ENCODE peak calls at places on chromosome 17, in five cellular contexts. D, M, E, I and Q are unnamed samples.
A peak's percentile ranks its signal among the peaks of the same experiment; 100 is the strongest.

GRCh38 chr17:30352247-30352814 is 18.5 kb upstream of the TMIGD1 start:
- DNase-seq in D (no peak), M (no peak), E (no peak), I (no peak), Q (no peak)

GRCh38 chr17:49438885-49439284 is 24.2 kb upstream of the PHB1 start:
- DNase-seq in D (no peak), M (no peak), E (no peak), I (no peak), Q (no peak)

GRCh38 chr17:41717408-41718286 is 5.5 kb downstream of the GAST start:
- DNase-seq in D (no peak), M (no peak), E (peak; percentile 85), I (no peak), Q (peak; percentile 57)

GRCh38 chr17:57868007-57868774 is 18.3 kb upstream of the MRPS23 start:
- DNase-seq in D (peak; percentile 82), M (no peak), E (peak; percentile 92), I (peak; percentile 93), Q (peak; percentile 93)

GRCh38 chr17:4514206-4514605 is 15.5 kb downstream of the SPNS2 start:
- DNase-seq in D (no peak), M (no peak), E (no peak), I (peak; percentile 71), Q (peak; percentile 62)

GRCh38 chr17:53490447-53490968 is 332.2 kb upstream of the KIF2B start:
- DNase-seq in D (no peak), M (no peak), E (no peak), I (no peak), Q (no peak)

GRCh38 chr17:79497949-79498348 is 112.9 kb downstream of the RBFOX3 start:
- DNase-seq in D (no peak), M (no peak), E (no peak), I (no peak), Q (no peak)

GRCh38 chr17:83173180-83173996 is 94.0 kb downstream of the METRNL start:
- DNase-seq in D (peak; percentile 12), M (no peak), E (no peak), I (no peak), Q (no peak)

GRCh38 chr17:78753316-78754250 is 28.5 kb downstream of the CYTH1 start:
- DNase-seq in D (no peak), M (no peak), E (no peak), I (no peak), Q (peak; percentile 28)

GRCh38 chr17:15999974-16000827 is 577 bp downstream of the TTC19 start:
- DNase-seq in D (peak; percentile 59), M (no peak), E (peak; percentile 29), I (peak; percentile 81), Q (peak; percentile 38)

GRCh38 chr17:31357831-31358400 is 33.6 kb upstream of the RAB11FIP4 start:
- DNase-seq in D (no peak), M (no peak), E (no peak), I (no peak), Q (peak; percentile 25)

GRCh38 chr17:61337247-61337812 is 62.3 kb upstream of the TBX2 start:
- DNase-seq in D (no peak), M (no peak), E (no peak), I (peak; percentile 29), Q (peak; percentile 67)

GRCh38 chr17:74276561-74277009 is 2.6 kb downstream of the DNAI2 start:
- DNase-seq in D (no peak), M (no peak), E (no peak), I (no peak), Q (no peak)

GRCh38 chr17:80855196-80855967 is 136.3 kb upstream of the CHMP6 start:
- DNase-seq in D (no peak), M (no peak), E (no peak), I (no peak), Q (no peak)

GRCh38 chr17:2253362-2253761 is 50.2 kb downstream of the SMG6 start:
- DNase-seq in D (no peak), M (no peak), E (no peak), I (no peak), Q (no peak)

GRCh38 chr17:79065105-79065670 is 9.4 kb upstream of the ENGASE start:
- DNase-seq in D (no peak), M (peak; percentile 44), E (no peak), I (peak; percentile 61), Q (peak; percentile 78)

GRCh38 chr17:14321980-14322776 is 21.3 kb downstream of the HS3ST3B1 start:
- DNase-seq in D (no peak), M (no peak), E (no peak), I (no peak), Q (no peak)

GRCh38 chr17:81097943-81098308 is 63.0 kb downstream of the BAIAP2 start:
- DNase-seq in D (no peak), M (no peak), E (peak; percentile 61), I (no peak), Q (peak; percentile 79)

GRCh38 chr17:74873874-74874614 is 1.2 kb upstream of the FDXR start:
- DNase-seq in D (no peak), M (no peak), E (no peak), I (no peak), Q (peak; percentile 30)

GRCh38 chr17:1673041-1673790 is 11.5 kb downstream of the PRPF8 start:
- DNase-seq in D (no peak), M (no peak), E (no peak), I (no peak), Q (no peak)

GRCh38 chr17:74921769-74922168 is 1.3 kb downstream of the USH1G start:
- DNase-seq in D (no peak), M (no peak), E (no peak), I (no peak), Q (no peak)

GRCh38 chr17:13437966-13438779 is 163.6 kb downstream of the HS3ST3A1 start:
- DNase-seq in D (no peak), M (no peak), E (no peak), I (no peak), Q (peak; percentile 57)

GRCh38 chr17:5541610-5542202 is 42.6 kb downstream of the NLRP1 start:
- DNase-seq in D (no peak), M (no peak), E (no peak), I (peak; percentile 84), Q (no peak)

GRCh38 chr17:55386931-55387330 is 34.7 kb downstream of the MMD start:
- DNase-seq in D (no peak), M (no peak), E (peak; percentile 8), I (no peak), Q (no peak)

GRCh38 chr17:8927395-8927794 is 38.1 kb downstream of the PIK3R5 start:
- DNase-seq in D (no peak), M (no peak), E (no peak), I (no peak), Q (no peak)

GRCh38 chr17:81957691-81958432 is 3.1 kb downstream of the NOTUM start:
- DNase-seq in D (no peak), M (no peak), E (no peak), I (no peak), Q (no peak)

GRCh38 chr17:17726721-17727060 is 45.4 kb downstream of the RAI1 start:
- DNase-seq in D (no peak), M (no peak), E (no peak), I (no peak), Q (no peak)